ENCODE peak calls at places on chromosomes 2 and 18, in five cellular contexts. U is T-cell, Z is NCI-H69, C is neural crest cell, T is tibial artery. E is an unnamed sample.

GRCh38 chr2:179422037-179422643 is 157.5 kb upstream of the SESTD1 start:
- DNase-seq in C (peak), T (peak), Z (peak), U (peak), E (peak)

GRCh38 chr2:173589604-173590277 is 235.1 kb downstream of the CDCA7 start:
- DNase-seq in T (no peak), C (no peak), U (no peak), Z (no peak), E (no peak)

GRCh38 chr2:226118471-226119429 is 680.9 kb downstream of the IRS1 start:
- DNase-seq in U (no peak), C (no peak), Z (peak), T (peak), E (no peak)

GRCh38 chr2:21095178-21095577 is 28.6 kb upstream of the TDRD15 start:
- DNase-seq in C (no peak), U (no peak), Z (no peak), T (no peak), E (no peak)

GRCh38 chr2:161975062-161975812 is 98.8 kb downstream of the DPP4 start:
- DNase-seq in T (no peak), Z (no peak), C (no peak), U (no peak), E (no peak)

GRCh38 chr2:71884303-71885042 is 263.2 kb downstream of the CYP26B1 start:
- DNase-seq in Z (peak), C (no peak), T (no peak), U (no peak), E (no peak)

GRCh38 chr2:9681427-9681817 is 50.6 kb upstream of the YWHAQ start:
- DNase-seq in U (no peak), C (no peak), T (no peak), Z (no peak), E (peak)

GRCh38 chr2:217061916-217062315 is 202.1 kb upstream of the TNP1 start:
- DNase-seq in Z (no peak), U (no peak), C (no peak), T (no peak), E (no peak)

GRCh38 chr2:105329561-105330495 is at the start of gene TGFBRAP1:
- DNase-seq in T (peak), C (peak), Z (peak), U (peak), E (peak)

GRCh38 chr18:26301681-26302080 is 75.4 kb downstream of the TAF4B start:
- DNase-seq in U (no peak), Z (no peak), C (no peak), T (no peak), E (no peak)

GRCh38 chr2:38264649-38265322 is 112.3 kb downstream of the ATL2 start:
- DNase-seq in U (no peak), C (no peak), T (no peak), Z (no peak), E (no peak)

GRCh38 chr2:218882866-218883366 is 2.3 kb downstream of the WNT10A start:
- DNase-seq in T (no peak), U (no peak), Z (no peak), C (no peak), E (no peak)

GRCh38 chr2:232592687-232593407 is 40.6 kb upstream of the EFHD1 start:
- DNase-seq in T (no peak), Z (no peak), C (no peak), U (no peak), E (no peak)

GRCh38 chr2:238094438-238095022 is 5.6 kb upstream of the ESPNL start:
- DNase-seq in Z (no peak), C (no peak), U (no peak), T (no peak), E (peak)

GRCh38 chr2:102027703-102028059 is 35.9 kb downstream of the IL1R2 start:
- DNase-seq in Z (no peak), C (no peak), U (no peak), T (no peak), E (no peak)

GRCh38 chr2:43057742-43058706 is 168.4 kb downstream of the ZFP36L2 start:
- DNase-seq in C (no peak), Z (peak), U (no peak), T (no peak), E (no peak)

GRCh38 chr2:239654266-239654665 is 253.4 kb upstream of the HDAC4 start:
- DNase-seq in U (no peak), T (no peak), C (no peak), Z (no peak), E (no peak)

GRCh38 chr2:260507-261161 is 3.2 kb downstream of the SH3YL1 start:
- DNase-seq in U (no peak), Z (no peak), T (no peak), C (no peak), E (no peak)

GRCh38 chr2:139574371-139574770 is 794.2 kb upstream of the NXPH2 start:
- DNase-seq in U (no peak), Z (peak), T (no peak), C (no peak), E (no peak)

GRCh38 chr2:38981061-38981669 is 91.5 kb downstream of the ARHGEF33 start:
- DNase-seq in Z (no peak), U (no peak), T (no peak), C (no peak), E (no peak)

GRCh38 chr2:9178110-9178904 is 28.3 kb upstream of the ASAP2 start:
- DNase-seq in C (no peak), U (no peak), Z (no peak), T (no peak), E (no peak)

GRCh38 chr2:138059487-138059886 is 95.2 kb downstream of the HNMT start:
- DNase-seq in T (no peak), C (no peak), Z (peak), U (no peak), E (no peak)

GRCh38 chr2:233053928-233054774 is 6.0 kb upstream of the INPP5D start:
- DNase-seq in Z (peak), C (peak), T (no peak), U (peak), E (peak)

GRCh38 chr2:5250482-5250881 is 441.7 kb upstream of the SOX11 start:
- DNase-seq in Z (peak), T (no peak), U (no peak), C (no peak), E (no peak)

GRCh38 chr2:174985624-174986023 is 19.6 kb downstream of the CHN1 start:
- DNase-seq in T (no peak), C (no peak), U (no peak), Z (peak), E (no peak)

GRCh38 chr2:136332436-136333095 is 214.6 kb upstream of the CXCR4 start:
- DNase-seq in Z (peak), U (no peak), C (no peak), T (no peak), E (no peak)

GRCh38 chr2:13574831-13575230 is 858.1 kb downstream of the TRIB2 start:
- DNase-seq in T (no peak), U (no peak), C (no peak), Z (no peak), E (no peak)

GRCh38 chr18:47791461-47791860 is 139.0 kb downstream of the SMAD2 start:
- DNase-seq in U (no peak), C (no peak), T (no peak), Z (no peak), E (no peak)

GRCh38 chr18:60117321-60117720 is 217.5 kb downstream of the PMAIP1 start:
- DNase-seq in U (no peak), Z (no peak), T (no peak), C (no peak), E (no peak)

GRCh38 chr2:225487901-225488416 is 88.4 kb downstream of the NYAP2 start:
- DNase-seq in U (no peak), T (no peak), C (no peak), Z (no peak), E (no peak)

GRCh38 chr2:45494275-45494977 is 116.6 kb downstream of the SRBD1 start:
- DNase-seq in C (peak), T (no peak), Z (peak), U (no peak), E (no peak)

GRCh38 chr2:119407430-119408220 is 24.0 kb upstream of the TMEM37 start:
- DNase-seq in C (peak), Z (peak), T (no peak), U (no peak), E (no peak)

GRCh38 chr2:158214431-158214830 is 112.8 kb downstream of the UPP2 start:
- DNase-seq in T (peak), U (no peak), C (no peak), Z (peak), E (no peak)

GRCh38 chr2:34105015-34105767 is 506.1 kb upstream of the FAM98A start:
- DNase-seq in Z (no peak), C (no peak), U (no peak), T (no peak), E (no peak)

GRCh38 chr18:3246636-3247242 is 862 bp upstream of the MYL12A start:
- DNase-seq in T (peak), C (no peak), Z (peak), U (no peak), E (peak)

GRCh38 chr2:95266781-95267430 is 7.3 kb upstream of the PROM2 start:
- DNase-seq in C (no peak), T (no peak), U (no peak), Z (no peak), E (peak)

GRCh38 chr2:75564026-75564688 is 3.4 kb upstream of the EVA1A start:
- DNase-seq in C (no peak), T (no peak), U (no peak), Z (no peak), E (no peak)

GRCh38 chr2:172562298-172562697 is 6.4 kb downstream of the PDK1 start:
- DNase-seq in U (no peak), C (no peak), T (no peak), Z (no peak), E (no peak)

E was measured in activated T-helper 2 cell treated with anti-CD3 and anti-CD28 coated beads, Interferon-gamma antibody, Interleukin-2, Interleukin-4, amounts not matched to agents 10 μg/mL and 5 μg/mL and 100 μg/mL, durations not matched to agents 14 hours and 24 hours and 36 hours.